ENCODE peak calls at places on chromosomes 11 and 22, in seven cellular contexts. X, V, E, Q, W, F and K are unnamed samples.
A peak's percentile ranks its signal among the peaks of the same experiment; 100 is the strongest.

GRCh38 chr11:125903753-125904659 is at the start of gene DDX25:
- DNase-seq in X (no peak), V (no peak), E (no peak), Q (no peak), W (no peak), F (no peak), K (no peak)

GRCh38 chr22:31628969-31629723 is 32.9 kb downstream of the PISD start:
- DNase-seq in X (no peak), V (no peak), E (no peak), Q (no peak), W (no peak), F (no peak), K (no peak)

GRCh38 chr22:31250740-31251330 is 38.7 kb downstream of the LIMK2 start:
- DNase-seq in X (no peak), V (no peak), E (no peak), Q (no peak), W (no peak), F (peak; percentile 55), K (no peak)

GRCh38 chr11:16296243-16296642 is 60.1 kb downstream of the SOX6 start:
- DNase-seq in X (no peak), V (no peak), E (no peak), Q (no peak), W (no peak), F (peak; percentile 3), K (no peak)

GRCh38 chr11:45247433-45247832 is 38.7 kb downstream of the SYT13 start:
- DNase-seq in X (no peak), V (no peak), E (no peak), Q (no peak), W (peak; percentile 14), F (no peak), K (no peak)

GRCh38 chr11:105577645-105578044 is 32.2 kb upstream of the GRIA4 start:
- DNase-seq in X (no peak), V (no peak), E (peak; percentile 1), Q (no peak), W (peak; percentile 30), F (no peak), K (no peak)

GRCh38 chr22:30884211-30885000 is 84.2 kb downstream of the MORC2 start:
- DNase-seq in X (no peak), V (no peak), E (no peak), Q (no peak), W (no peak), F (no peak), K (no peak)

GRCh38 chr11:121489823-121490222 is 37.1 kb upstream of the SORL1-AS1 start:
- DNase-seq in X (no peak), V (no peak), E (no peak), Q (no peak), W (no peak), F (no peak), K (no peak)

GRCh38 chr11:1269957-1270356 is 39.5 kb downstream of the TOLLIP start:
- DNase-seq in X (no peak), V (no peak), E (no peak), Q (no peak), W (no peak), F (no peak), K (no peak)

GRCh38 chr11:69638941-69639681 is 1.8 kb upstream of the CCND1 start:
- DNase-seq in X (no peak), V (peak; percentile 49), E (peak; percentile 96), Q (peak; percentile 91), W (peak; percentile 97), F (peak; percentile 96), K (peak; percentile 90)

GRCh38 chr22:37623075-37624016 is 14.7 kb downstream of the GGA1 start:
- DNase-seq in X (peak; percentile 67), V (no peak), E (no peak), Q (peak; percentile 37), W (peak; percentile 70), F (peak; percentile 66), K (no peak)

GRCh38 chr22:50308597-50308935 is 1.1 kb upstream of the PLXNB2 start:
- DNase-seq in X (no peak), V (no peak), E (peak; percentile 77), Q (no peak), W (peak; percentile 88), F (peak; percentile 92), K (no peak)

GRCh38 chr11:116504541-116505149 is 268.1 kb downstream of the BUD13 start:
- DNase-seq in X (no peak), V (no peak), E (no peak), Q (no peak), W (no peak), F (no peak), K (no peak)

GRCh38 chr11:69005183-69005630 is 7.8 kb downstream of the MRGPRF start:
- DNase-seq in X (no peak), V (no peak), E (no peak), Q (no peak), W (no peak), F (no peak), K (no peak)

GRCh38 chr22:49994361-49995058 is 18.1 kb downstream of the IL17REL start:
- DNase-seq in X (no peak), V (no peak), E (no peak), Q (no peak), W (no peak), F (no peak), K (no peak)

GRCh38 chr11:12245091-12245490 is 132.3 kb upstream of the PARVA start:
- DNase-seq in X (no peak), V (no peak), E (no peak), Q (no peak), W (no peak), F (no peak), K (no peak)

GRCh38 chr11:35247428-35247827 is 108.5 kb downstream of the CD44 start:
- DNase-seq in X (no peak), V (no peak), E (no peak), Q (no peak), W (no peak), F (no peak), K (no peak)

GRCh38 chr22:39214383-39215069 is 30.3 kb downstream of the PDGFB start:
- DNase-seq in X (no peak), V (no peak), E (peak; percentile 64), Q (no peak), W (no peak), F (peak; percentile 25), K (no peak)

GRCh38 chr22:46797355-46797754 is 34.9 kb downstream of the TBC1D22A start:
- DNase-seq in X (no peak), V (no peak), E (no peak), Q (no peak), W (peak; percentile 43), F (peak; percentile 17), K (no peak)

GRCh38 chr22:38490475-38490874 is 15.6 kb downstream of the DDX17 start:
- DNase-seq in X (no peak), V (no peak), E (no peak), Q (no peak), W (no peak), F (no peak), K (no peak)

GRCh38 chr11:85541683-85542082 is 85.5 kb downstream of the DLG2 start:
- DNase-seq in X (no peak), V (no peak), E (no peak), Q (no peak), W (no peak), F (no peak), K (no peak)

GRCh38 chr11:119983240-119983732 is 154.6 kb downstream of the TRIM29 start:
- DNase-seq in X (no peak), V (no peak), E (no peak), Q (no peak), W (no peak), F (no peak), K (no peak)

GRCh38 chr11:43367382-43368178 is 8.9 kb downstream of the TTC17 start:
- DNase-seq in X (no peak), V (no peak), E (no peak), Q (no peak), W (peak; percentile 15), F (no peak), K (no peak)

GRCh38 chr11:88501535-88501934 is 164.0 kb upstream of the CTSC start:
- DNase-seq in X (no peak), V (no peak), E (no peak), Q (no peak), W (peak; percentile 48), F (no peak), K (no peak)